ENCODE peak calls at places on chromosomes 11 and 22, in four cellular contexts. Z is GM12878, W is H1, P is HepG2. T is an unnamed sample. For H3K79me2, the result is how much of the 10 kb centered on the place peaks cover.

GRCh38 chr11:122976734-122977454 is 4.7 kb downstream of the BSX start:
- DNase-seq in Z (no peak), W (no peak), P (no peak), T (no peak)

GRCh38 chr11:6418199-6418957 is 516 bp downstream of the APBB1 start:
- DNase-seq in Z (no peak), W (no peak), P (no peak), T (no peak)

GRCh38 chr11:12518606-12519385 is 141.4 kb downstream of the PARVA start:
- DNase-seq in Z (no peak), W (no peak), P (no peak), T (no peak)

GRCh38 chr11:78698612-78699011 is 123.9 kb upstream of the NARS2 start:
- DNase-seq in Z (no peak), W (no peak), P (no peak), T (no peak)

GRCh38 chr11:15038963-15039362 is 34.4 kb upstream of the CALCB start:
- DNase-seq in Z (no peak), W (no peak), P (no peak), T (no peak)

GRCh38 chr11:75272391-75272790 is 31.8 kb downstream of the TPBGL start:
- DNase-seq in Z (no peak), W (no peak), P (no peak), T (no peak)

GRCh38 chr11:109096266-109096665 is 325.7 kb upstream of the C11orf87 start:
- DNase-seq in Z (no peak), W (no peak), P (no peak), T (no peak)

GRCh38 chr11:112958670-112959069 is 2.5 kb upstream of the NCAM1 start:
- DNase-seq in Z (no peak), W (no peak), P (no peak), T (no peak)

GRCh38 chr11:107576497-107577086 is 11.1 kb upstream of the ALKBH8 start:
- DNase-seq in Z (no peak), W (no peak), P (peak), T (peak)

GRCh38 chr11:76558891-76559290 is 111.7 kb downstream of the LRRC32 start:
- DNase-seq in Z (no peak), W (no peak), P (no peak), T (no peak)

GRCh38 chr11:62398011-62398994 is 20.5 kb upstream of the SCGB1A1 start:
- DNase-seq in Z (no peak), W (no peak), P (peak), T (peak)

GRCh38 chr11:120230433-120231071 is 9.4 kb upstream of the POU2F3 start:
- DNase-seq in Z (no peak), W (no peak), P (no peak), T (no peak)

GRCh38 chr22:45546333-45547015 is 43.8 kb downstream of the FBLN1 start:
- DNase-seq in Z (no peak), W (no peak), P (no peak), T (no peak)

GRCh38 chr11:129637983-129638776 is 177.5 kb upstream of the TMEM45B start:
- DNase-seq in Z (no peak), W (no peak), P (no peak), T (no peak)

GRCh38 chr11:89626366-89626765 is 83.7 kb upstream of the TRIM77 start:
- DNase-seq in Z (no peak), W (no peak), P (no peak), T (no peak)

GRCh38 chr11:27452147-27452546 is 20.4 kb downstream of the LGR4 start:
- DNase-seq in Z (no peak), W (no peak), P (no peak), T (no peak)

GRCh38 chr11:1161410-1162152 is 3.8 kb downstream of the MUC5AC start:
- DNase-seq in Z (no peak), W (no peak), P (no peak), T (no peak)

GRCh38 chr11:88231894-88232482 is 56.7 kb upstream of the RAB38 start:
- DNase-seq in Z (no peak), W (no peak), P (peak), T (peak)

GRCh38 chr11:65718964-65719492 is 1.6 kb downstream of the RNASEH2C start:
- DNase-seq in Z (no peak), W (no peak), P (no peak), T (no peak)

GRCh38 chr11:92948116-92948515 is 21.3 kb upstream of the MTNR1B start:
- DNase-seq in Z (no peak), W (no peak), P (peak), T (no peak)

GRCh38 chr22:21666786-21667185 is 974 bp downstream of the PPIL2 start:
- DNase-seq in Z (no peak), W (no peak), P (no peak), T (peak)

GRCh38 chr11:99865951-99866350 is 821.1 kb upstream of the ARHGAP42 start:
- DNase-seq in Z (no peak), W (no peak), P (no peak), T (no peak)

GRCh38 chr11:33197915-33198727 is 36.8 kb upstream of the CSTF3 start:
- DNase-seq in Z (no peak), W (no peak), P (no peak), T (no peak)

GRCh38 chr11:119907122-119907933 is 178.3 kb upstream of the NECTIN1 start:
- DNase-seq in Z (no peak), W (no peak), P (no peak), T (no peak)

GRCh38 chr11:96328395-96329010 is 14.5 kb downstream of the MAML2 start:
- DNase-seq in Z (no peak), W (no peak), P (no peak), T (peak)

GRCh38 chr11:117178210-117179034 is at the start of gene SIDT2:
- DNase-seq in Z (peak), W (peak), P (peak), T (peak)

GRCh38 chr22:44620129-44620840 is 81.7 kb upstream of the PRR5 start:
- DNase-seq in Z (no peak), W (peak), P (peak), T (peak)

GRCh38 chr11:34599406-34599901 is 21.4 kb upstream of the EHF start:
- DNase-seq in Z (no peak), W (no peak), P (peak), T (no peak)

GRCh38 chr11:8180469-8180868 is 11.6 kb upstream of the RIC3 start:
- DNase-seq in Z (no peak), W (no peak), P (no peak), T (no peak)

GRCh38 chr22:37627545-37627944 is 11.9 kb upstream of the SH3BP1 start:
- DNase-seq in Z (no peak), W (no peak), P (no peak), T (no peak)

GRCh38 chr11:131870305-131870704 is 499.9 kb downstream of the NTM start:
- DNase-seq in Z (no peak), W (no peak), P (no peak), T (no peak)

GRCh38 chr11:131865860-131866259 is 495.4 kb downstream of the NTM start:
- DNase-seq in Z (no peak), W (no peak), P (no peak), T (no peak)

GRCh38 chr11:131866535-131867400 is 496.4 kb downstream of the NTM start:
- DNase-seq in Z (no peak), W (no peak), P (no peak), T (no peak)

GRCh38 chr11:131868769-131869482 is 498.5 kb downstream of the NTM start:
- DNase-seq in Z (no peak), W (no peak), P (no peak), T (no peak)

GRCh38 chr11:131867457-131868257 is 497.2 kb downstream of the NTM start:
- DNase-seq in Z (no peak), W (peak), P (peak), T (no peak)
- TF ChIP-seq SP1 in Z (no peak), W (no peak), P (no peak), T (no peak)

GRCh38 chr22:22935056-22935545 is 47.5 kb downstream of the IGLL5 start:
- DNase-seq in Z (no peak), W (no peak), P (no peak), T (peak)
- H3K79me2 ChIP-seq in Z (under half), W (under half), P (under half), T (under half)

GRCh38 chr11:39239553-39239952 is 2219.9 kb downstream of the LRRC4C start:
- DNase-seq in Z (no peak), W (no peak), P (no peak), T (no peak)

GRCh38 chr11:39236916-39237315 is 2222.5 kb downstream of the LRRC4C start:
- DNase-seq in Z (no peak), W (no peak), P (no peak), T (no peak)
- TF ChIP-seq BRCA1 in Z (no peak), W (no peak), P (no peak), T (no peak)

DNA sequence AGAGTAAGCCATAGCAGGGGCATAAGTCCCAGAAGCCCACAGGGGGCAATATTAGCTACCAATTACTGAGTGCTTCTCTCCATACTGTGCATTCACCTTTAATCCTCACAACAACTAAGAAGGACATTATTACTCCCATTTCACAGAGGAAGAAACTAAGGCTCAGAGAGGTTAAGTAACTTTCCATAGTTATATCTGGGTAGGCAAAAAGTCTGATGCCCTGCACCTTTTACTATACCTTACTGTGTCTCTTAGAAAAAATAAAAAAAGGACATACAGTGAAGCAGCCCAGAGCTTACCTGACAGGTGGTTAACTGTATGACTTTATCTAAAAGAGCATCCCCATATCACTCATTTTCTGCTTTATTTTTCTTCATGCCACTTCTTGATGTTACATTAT is 2.6 kb downstream of the SERGEF start:
- DNase-seq in Z (no peak), W (no peak), P (no peak), T (peak)
- TF ChIP-seq SP1 in Z (no peak), W (no peak), P (no peak), T (no peak)

DNA sequence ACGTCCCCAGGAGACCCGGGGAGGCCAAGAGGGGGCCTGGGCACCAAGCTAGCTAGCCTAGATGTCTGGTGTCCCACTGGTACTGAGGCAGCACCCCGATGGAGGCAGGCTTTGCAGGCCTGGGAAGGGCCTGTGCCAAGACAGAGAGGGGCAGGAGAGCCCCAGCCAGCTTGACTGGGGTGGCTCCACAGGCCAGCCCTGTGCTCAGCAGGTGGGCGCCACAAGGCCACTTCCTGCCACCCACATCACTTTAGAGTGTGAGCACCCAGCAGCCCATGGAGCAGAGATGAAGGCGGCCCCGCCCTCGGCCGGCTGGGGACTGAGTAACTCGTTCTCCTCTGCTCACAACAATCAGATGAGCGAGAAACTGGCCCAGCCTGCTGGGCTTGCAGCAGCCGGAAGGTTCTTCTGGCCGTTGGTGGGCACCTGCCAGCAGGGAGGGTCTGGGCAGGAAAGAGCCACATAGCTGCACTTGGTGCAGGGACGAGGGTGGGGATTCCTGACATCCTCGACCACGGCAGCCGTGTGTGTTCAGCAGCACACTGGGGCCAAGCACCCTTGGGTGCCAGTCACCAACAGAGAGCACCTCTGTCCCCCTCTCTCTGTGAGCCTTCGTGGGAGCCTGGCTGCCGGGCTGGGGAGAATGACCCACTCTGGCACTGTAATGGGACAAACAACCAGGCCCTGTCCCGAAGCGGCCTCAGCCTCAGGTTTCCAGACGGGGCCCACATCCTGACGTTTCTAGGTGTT is 7.6 kb downstream of the OSBPL5 start:
- DNase-seq in Z (no peak), W (no peak), P (no peak), T (no peak)
- H3K79me2 ChIP-seq in Z (under half), W (under half), P (under half), T (under half)

GRCh38 chr22:40400173-40400572 is 29.8 kb downstream of the SGSM3 start:
- DNase-seq in Z (peak), W (no peak), P (no peak), T (no peak)

GRCh38 chr22:40399661-40400060 is 29.3 kb downstream of the SGSM3 start:
- DNase-seq in Z (no peak), W (no peak), P (no peak), T (no peak)

GRCh38 chr22:40396882-40397281 is 26.5 kb downstream of the SGSM3 start:
- DNase-seq in Z (no peak), W (no peak), P (no peak), T (no peak)

GRCh38 chr22:40395607-40396006 is 25.2 kb downstream of the SGSM3 start:
- DNase-seq in Z (no peak), W (no peak), P (no peak), T (no peak)

GRCh38 chr22:40397436-40397835 is 27.0 kb downstream of the SGSM3 start:
- DNase-seq in Z (no peak), W (no peak), P (no peak), T (no peak)
- TF ChIP-seq BRCA1 in Z (no peak), W (no peak), P (no peak), T (no peak)

DNA sequence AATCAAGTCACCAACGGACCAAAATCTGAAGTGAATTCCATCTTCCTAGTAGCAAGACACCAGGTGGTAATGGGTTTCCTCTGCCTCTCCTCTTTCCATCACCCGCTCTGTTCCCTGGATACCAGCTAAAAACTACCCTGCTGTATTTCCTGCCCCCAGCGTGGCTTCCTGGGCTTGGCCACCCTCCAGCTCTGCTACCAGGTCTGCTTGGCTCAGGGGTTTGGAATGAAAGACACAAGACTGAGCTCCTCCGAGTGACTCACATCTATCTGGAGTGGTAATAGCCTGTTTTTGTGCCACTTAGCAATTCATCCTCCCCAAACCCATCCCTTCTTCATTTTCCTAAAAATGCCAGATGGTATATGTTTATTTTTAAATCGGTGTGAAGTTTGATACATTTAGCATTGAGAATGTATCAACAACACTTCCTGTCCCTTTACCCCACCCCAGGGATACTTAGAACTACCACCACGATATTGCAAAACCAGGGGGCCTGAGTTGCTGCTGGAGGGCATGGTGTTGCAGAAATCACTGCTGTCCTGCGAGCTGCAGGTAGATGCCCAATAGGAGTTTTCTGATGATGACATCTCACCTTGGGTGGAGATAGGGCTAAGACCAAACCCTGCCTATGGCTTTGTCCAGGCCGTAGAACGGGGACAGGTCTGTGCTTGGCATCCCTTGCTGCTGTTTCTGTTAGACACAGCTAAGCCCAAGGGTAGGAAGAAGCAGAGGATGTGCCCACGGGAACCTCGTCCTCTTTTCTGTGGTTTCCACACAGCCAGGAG is 7.5 kb upstream of the MICAL3 start:
- DNase-seq in Z (no peak), W (no peak), P (no peak), T (no peak)
- TF ChIP-seq SP1 in Z (no peak), W (no peak), P (no peak), T (no peak)

DNA sequence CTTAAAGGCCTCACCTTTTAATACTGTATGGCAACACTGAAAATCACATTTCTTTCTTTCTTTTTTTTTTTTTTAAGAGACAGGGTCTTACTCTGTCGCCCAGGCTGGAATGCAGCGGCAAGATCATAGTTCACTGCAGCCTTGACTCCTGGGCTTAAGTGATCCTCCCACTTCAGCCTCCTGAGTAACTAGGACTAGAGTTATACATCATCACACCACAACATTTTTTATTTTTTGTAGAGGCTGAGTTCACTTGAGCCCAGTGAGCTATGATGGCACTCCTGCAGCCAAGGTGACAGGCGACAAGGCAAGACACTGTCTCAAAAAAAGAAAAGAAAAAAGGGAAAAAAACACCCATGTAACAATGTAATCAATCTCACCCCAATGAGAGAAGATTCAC is 10.0 kb downstream of the ARFGAP3 start:
- DNase-seq in Z (no peak), W (no peak), P (no peak), T (no peak)
- H3K79me2 ChIP-seq in Z (under half), W (under half), P (under half), T (under half)

T was measured in K562.